ENCODE peak calls at places on chromosomes 3 and 15, in five cellular contexts. One of them, this sample, is unnamed. For H3K27me3, the result is how much of the 10 kb centered on the place peaks cover.

GRCh38 chr3:116045251-116045770 is 400.0 kb downstream of the LSAMP start:
- DNase-seq in PC-9: no peak
- DNase-seq in right atrium auricular region: no peak
- DNase-seq in neuronal stem cell: no peak
- DNase-seq in aorta: no peak
- DNase-seq in this sample: no peak

GRCh38 chr15:62403164-62403809 is 238.2 kb upstream of the C2CD4B start:
- DNase-seq in neuronal stem cell: no peak
- DNase-seq in right atrium auricular region: no peak
- DNase-seq in PC-9: no peak
- DNase-seq in aorta: no peak
- DNase-seq in this sample: no peak

GRCh38 chr3:100562224-100562857 is 47.1 kb upstream of the ADGRG7 start:
- DNase-seq in neuronal stem cell: no peak
- DNase-seq in aorta: no peak
- DNase-seq in right atrium auricular region: no peak
- DNase-seq in PC-9: no peak
- DNase-seq in this sample: no peak

GRCh38 chr3:50637012-50637411 is 20.1 kb downstream of the MAPKAPK3 start:
- DNase-seq in neuronal stem cell: no peak
- DNase-seq in PC-9: no peak
- DNase-seq in right atrium auricular region: no peak
- DNase-seq in aorta: no peak
- DNase-seq in this sample: no peak

GRCh38 chr3:192571197-192571791 is 156.0 kb downstream of the FGF12 start:
- DNase-seq in PC-9: no peak
- DNase-seq in aorta: peak
- DNase-seq in neuronal stem cell: no peak
- DNase-seq in right atrium auricular region: peak
- DNase-seq in this sample: no peak

GRCh38 chr15:90735929-90736328 is 18.8 kb downstream of the BLM start:
- DNase-seq in aorta: no peak
- DNase-seq in neuronal stem cell: no peak
- DNase-seq in right atrium auricular region: no peak
- DNase-seq in PC-9: no peak
- DNase-seq in this sample: no peak

GRCh38 chr3:38115645-38116427 is 21.1 kb downstream of the ACAA1 start:
- DNase-seq in right atrium auricular region: no peak
- DNase-seq in PC-9: no peak
- DNase-seq in aorta: peak
- DNase-seq in neuronal stem cell: no peak
- DNase-seq in this sample: no peak

GRCh38 chr15:60563539-60564404 is 84.8 kb upstream of the ICE2 start:
- DNase-seq in aorta: no peak
- DNase-seq in right atrium auricular region: no peak
- DNase-seq in PC-9: no peak
- DNase-seq in neuronal stem cell: no peak
- DNase-seq in this sample: no peak

GRCh38 chr15:91866971-91867372 is 13.5 kb downstream of the SLCO3A1 start:
- DNase-seq in PC-9: no peak
- DNase-seq in neuronal stem cell: no peak
- DNase-seq in aorta: peak
- DNase-seq in right atrium auricular region: no peak
- DNase-seq in this sample: no peak

GRCh38 chr15:95277266-95277665 is 1045.9 kb downstream of the MCTP2 start:
- DNase-seq in PC-9: no peak
- DNase-seq in aorta: no peak
- DNase-seq in neuronal stem cell: no peak
- DNase-seq in right atrium auricular region: no peak
- DNase-seq in this sample: no peak

GRCh38 chr15:40549894-40550293 is 14.9 kb downstream of the CCDC32 start:
- DNase-seq in neuronal stem cell: no peak
- DNase-seq in aorta: no peak
- DNase-seq in PC-9: no peak
- DNase-seq in right atrium auricular region: peak
- DNase-seq in this sample: no peak

GRCh38 chr3:39065197-39065596 is 13.4 kb downstream of the WDR48 start:
- DNase-seq in aorta: no peak
- DNase-seq in neuronal stem cell: no peak
- DNase-seq in right atrium auricular region: no peak
- DNase-seq in PC-9: no peak
- DNase-seq in this sample: no peak

GRCh38 chr15:62610499-62610898 is 432.0 kb upstream of the TPM1 start:
- DNase-seq in neuronal stem cell: no peak
- DNase-seq in right atrium auricular region: no peak
- DNase-seq in PC-9: no peak
- DNase-seq in aorta: no peak
- DNase-seq in this sample: no peak

GRCh38 chr15:58203537-58203936 is 65.4 kb downstream of the AQP9 start:
- DNase-seq in aorta: no peak
- DNase-seq in right atrium auricular region: no peak
- DNase-seq in PC-9: no peak
- DNase-seq in neuronal stem cell: no peak
- DNase-seq in this sample: no peak

GRCh38 chr3:114411811-114412803 is 118.3 kb downstream of the TIGIT start:
- DNase-seq in PC-9: peak
- DNase-seq in neuronal stem cell: no peak
- DNase-seq in aorta: no peak
- DNase-seq in right atrium auricular region: no peak
- DNase-seq in this sample: no peak

GRCh38 chr15:82159922-82160321 is 102.6 kb downstream of the EFL1 start:
- DNase-seq in neuronal stem cell: peak
- DNase-seq in right atrium auricular region: no peak
- DNase-seq in PC-9: peak
- DNase-seq in aorta: no peak
- DNase-seq in this sample: peak

GRCh38 chr3:55485208-55485791 is 1.8 kb downstream of the WNT5A start:
- DNase-seq in neuronal stem cell: peak
- DNase-seq in aorta: peak
- DNase-seq in PC-9: no peak
- DNase-seq in right atrium auricular region: peak
- DNase-seq in this sample: no peak

GRCh38 chr3:41489205-41489604 is 289.9 kb downstream of the CTNNB1 start:
- DNase-seq in PC-9: no peak
- DNase-seq in aorta: no peak
- DNase-seq in right atrium auricular region: no peak
- DNase-seq in neuronal stem cell: no peak
- DNase-seq in this sample: no peak

GRCh38 chr3:49134471-49135265 is 1.8 kb upstream of the LAMB2 start:
- DNase-seq in aorta: no peak
- DNase-seq in PC-9: no peak
- DNase-seq in neuronal stem cell: no peak
- DNase-seq in right atrium auricular region: no peak
- DNase-seq in this sample: no peak

GRCh38 chr15:81087121-81087520 is 46.9 kb upstream of the CFAP161 start:
- DNase-seq in right atrium auricular region: no peak
- DNase-seq in neuronal stem cell: no peak
- DNase-seq in aorta: no peak
- DNase-seq in PC-9: no peak
- DNase-seq in this sample: no peak

GRCh38 chr3:53162672-53163458 is 1.9 kb downstream of the PRKCD start:
- DNase-seq in aorta: no peak
- DNase-seq in right atrium auricular region: no peak
- DNase-seq in neuronal stem cell: no peak
- DNase-seq in PC-9: no peak
- DNase-seq in this sample: no peak

GRCh38 chr3:150348500-150348899 is 59.6 kb upstream of the TSC22D2 start:
- DNase-seq in right atrium auricular region: peak
- DNase-seq in PC-9: peak
- DNase-seq in aorta: no peak
- DNase-seq in neuronal stem cell: no peak
- DNase-seq in this sample: peak

GRCh38 chr3:30227571-30228301 is 378.7 kb upstream of the TGFBR2 start:
- DNase-seq in aorta: no peak
- DNase-seq in neuronal stem cell: no peak
- DNase-seq in PC-9: peak
- DNase-seq in right atrium auricular region: no peak
- DNase-seq in this sample: peak

GRCh38 chr15:70016511-70016994 is 81.2 kb downstream of the TLE3 start:
- DNase-seq in PC-9: no peak
- DNase-seq in neuronal stem cell: no peak
- DNase-seq in aorta: peak
- DNase-seq in right atrium auricular region: no peak
- DNase-seq in this sample: no peak

GRCh38 chr15:36133686-36134085 is 445.7 kb upstream of the CDIN1 start:
- DNase-seq in neuronal stem cell: no peak
- DNase-seq in PC-9: no peak
- DNase-seq in right atrium auricular region: no peak
- DNase-seq in aorta: no peak
- DNase-seq in this sample: no peak

GRCh38 chr15:56038015-56038414 is 44.6 kb upstream of the NEDD4 start:
- DNase-seq in neuronal stem cell: no peak
- DNase-seq in aorta: no peak
- DNase-seq in PC-9: no peak
- DNase-seq in right atrium auricular region: no peak
- DNase-seq in this sample: no peak

GRCh38 chr3:127259882-127260281 is 28.0 kb downstream of the PRR20G start:
- DNase-seq in aorta: no peak
- DNase-seq in PC-9: no peak
- DNase-seq in neuronal stem cell: no peak
- DNase-seq in right atrium auricular region: no peak
- DNase-seq in this sample: no peak

GRCh38 chr3:78951546-78951945 is 816.3 kb downstream of the ROBO1 start:
- DNase-seq in aorta: no peak
- DNase-seq in PC-9: no peak
- DNase-seq in right atrium auricular region: no peak
- DNase-seq in neuronal stem cell: no peak
- DNase-seq in this sample: no peak

GRCh38 chr3:13935494-13936094 is 55.7 kb upstream of the WNT7A start:
- DNase-seq in PC-9: no peak
- DNase-seq in right atrium auricular region: no peak
- DNase-seq in aorta: no peak
- DNase-seq in neuronal stem cell: no peak
- DNase-seq in this sample: no peak
- H3K27me3 ChIP-seq in PC-9: under half
- H3K27me3 ChIP-seq in right atrium auricular region: under half
- H3K27me3 ChIP-seq in aorta: under half
- H3K27me3 ChIP-seq in neuronal stem cell: under half
- H3K27me3 ChIP-seq in this sample: under half

GRCh38 chr3:120018299-120018698 is 75.9 kb downstream of the GSK3B start:
- DNase-seq in neuronal stem cell: no peak
- DNase-seq in PC-9: no peak
- DNase-seq in aorta: no peak
- DNase-seq in right atrium auricular region: no peak
- DNase-seq in this sample: no peak
- H3K27me3 ChIP-seq in neuronal stem cell: under half
- H3K27me3 ChIP-seq in PC-9: under half
- H3K27me3 ChIP-seq in aorta: under half
- H3K27me3 ChIP-seq in right atrium auricular region: under half
- H3K27me3 ChIP-seq in this sample: under half

DNA sequence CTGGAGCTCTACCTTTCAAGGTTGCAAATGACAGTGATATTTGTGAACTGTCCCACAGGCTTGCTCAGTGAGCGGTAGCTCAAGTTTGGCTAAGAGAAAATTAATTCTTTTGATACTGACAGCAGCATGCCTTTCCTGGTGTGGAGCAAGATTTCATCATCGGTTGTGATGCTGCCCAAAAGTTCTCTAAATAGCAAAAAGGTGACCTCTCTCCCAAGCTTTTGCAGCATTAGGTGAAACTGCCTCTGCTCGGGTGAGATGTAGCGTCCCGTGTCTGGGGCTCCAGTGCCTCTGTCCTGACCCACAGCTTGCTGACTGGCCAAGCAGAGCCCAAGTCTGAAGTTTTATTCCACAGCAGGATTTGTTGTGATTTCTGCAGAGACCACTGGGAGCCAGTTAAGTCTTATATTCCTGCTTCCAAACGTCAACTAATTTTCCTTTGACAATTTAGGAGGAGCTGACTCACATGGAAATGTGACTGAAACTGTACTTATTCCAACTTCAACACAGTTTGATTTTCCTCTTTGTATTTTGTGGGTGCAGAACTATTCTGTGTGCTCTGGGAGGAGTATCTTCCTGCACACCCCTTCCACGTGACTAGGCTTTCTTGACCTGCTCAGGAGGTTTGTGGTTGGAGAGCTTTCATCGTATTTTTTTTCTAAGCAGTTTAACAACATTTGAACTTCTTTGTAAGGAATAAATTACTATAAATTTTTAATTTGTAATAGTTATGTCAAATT is 5.9 kb downstream of the SYNM start:
- DNase-seq in right atrium auricular region: no peak
- DNase-seq in neuronal stem cell: no peak
- DNase-seq in PC-9: no peak
- DNase-seq in aorta: no peak
- DNase-seq in this sample: no peak
- H3K27me3 ChIP-seq in right atrium auricular region: under half
- H3K27me3 ChIP-seq in neuronal stem cell: under half
- H3K27me3 ChIP-seq in PC-9: under half
- H3K27me3 ChIP-seq in aorta: under half
- H3K27me3 ChIP-seq in this sample: under half

GRCh38 chr3:46141807-46142206 is 66.3 kb downstream of the CCR1 start:
- DNase-seq in neuronal stem cell: no peak
- DNase-seq in right atrium auricular region: no peak
- DNase-seq in PC-9: no peak
- DNase-seq in aorta: no peak
- DNase-seq in this sample: no peak

GRCh38 chr3:46143951-46144473 is 64.1 kb downstream of the CCR1 start:
- DNase-seq in right atrium auricular region: no peak
- DNase-seq in aorta: no peak
- DNase-seq in PC-9: no peak
- DNase-seq in neuronal stem cell: no peak
- DNase-seq in this sample: no peak

GRCh38 chr3:46145147-46145546 is 63.0 kb downstream of the CCR1 start:
- DNase-seq in aorta: no peak
- DNase-seq in neuronal stem cell: no peak
- DNase-seq in right atrium auricular region: no peak
- DNase-seq in PC-9: no peak
- DNase-seq in this sample: no peak

GRCh38 chr3:46146021-46146420 is 62.1 kb downstream of the CCR1 start:
- DNase-seq in right atrium auricular region: no peak
- DNase-seq in aorta: no peak
- DNase-seq in PC-9: no peak
- DNase-seq in neuronal stem cell: no peak
- DNase-seq in this sample: no peak

GRCh38 chr3:46146548-46146947 is 61.6 kb downstream of the CCR1 start:
- DNase-seq in neuronal stem cell: no peak
- DNase-seq in aorta: no peak
- DNase-seq in PC-9: no peak
- DNase-seq in right atrium auricular region: no peak
- DNase-seq in this sample: no peak
- H3K27me3 ChIP-seq in neuronal stem cell: under half
- H3K27me3 ChIP-seq in aorta: under half
- H3K27me3 ChIP-seq in PC-9: under half
- H3K27me3 ChIP-seq in right atrium auricular region: under half
- H3K27me3 ChIP-seq in this sample: under half

This sample was measured in keratinocyte.